ENCODE peak calls at places on chromosome 19, in six cellular contexts. Z, N, Y, O, B and P are unnamed samples.

GRCh38 chr19:31670931-31671330 is 321.7 kb upstream of the TSHZ3 start:
- DNase-seq in Z (no peak), N (no peak), Y (no peak), O (no peak), B (no peak), P (no peak)

GRCh38 chr19:5934002-5934401 is 19.9 kb downstream of the CAPS start:
- DNase-seq in Z (no peak), N (peak; percentile 57), Y (no peak), O (no peak), B (no peak), P (no peak)

GRCh38 chr19:29612801-29613595 is 6.9 kb downstream of the POP4 start:
- DNase-seq in Z (no peak), N (no peak), Y (no peak), O (no peak), B (no peak), P (no peak)

GRCh38 chr19:33398361-33399060 is 25.0 kb downstream of the CEBPG start:
- DNase-seq in Z (no peak), N (no peak), Y (no peak), O (no peak), B (no peak), P (no peak)

GRCh38 chr19:632228-633067 is 889 bp downstream of the POLRMT start:
- DNase-seq in Z (peak; percentile 67), N (peak; percentile 68), Y (no peak), O (peak; percentile 74), B (no peak), P (peak; percentile 69)

GRCh38 chr19:4730740-4731171 is 7.1 kb upstream of the DPP9 start:
- DNase-seq in Z (no peak), N (peak; percentile 66), Y (no peak), O (peak; percentile 64), B (no peak), P (no peak)

GRCh38 chr19:35120492-35120891 is 4.9 kb downstream of the FXYD3 start:
- DNase-seq in Z (no peak), N (no peak), Y (no peak), O (no peak), B (no peak), P (no peak)

GRCh38 chr19:55669418-55670279 is 5.4 kb upstream of the EPN1 start:
- DNase-seq in Z (no peak), N (no peak), Y (no peak), O (no peak), B (no peak), P (no peak)

GRCh38 chr19:4816388-4817165 is 14.9 kb downstream of the TICAM1 start:
- DNase-seq in Z (no peak), N (no peak), Y (no peak), O (no peak), B (no peak), P (no peak)

GRCh38 chr19:14116918-14117578 is 514 bp downstream of the PRKACA start:
- DNase-seq in Z (no peak), N (peak; percentile 47), Y (no peak), O (peak; percentile 61), B (no peak), P (no peak)

GRCh38 chr19:16566702-16567101 is 5.5 kb downstream of the SLC35E1 start:
- DNase-seq in Z (no peak), N (no peak), Y (no peak), O (peak; percentile 6), B (no peak), P (no peak)

GRCh38 chr19:57850553-57851017 is 926 bp downstream of the ZNF587 start:
- DNase-seq in Z (peak; percentile 29), N (peak; percentile 32), Y (no peak), O (peak; percentile 47), B (no peak), P (no peak)

GRCh38 chr19:3142292-3142670 is 6.4 kb downstream of the GNA15 start:
- DNase-seq in Z (no peak), N (no peak), Y (no peak), O (no peak), B (no peak), P (no peak)

GRCh38 chr19:14145381-14145780 is 9.0 kb upstream of the ASF1B start:
- DNase-seq in Z (no peak), N (peak; percentile 32), Y (no peak), O (no peak), B (no peak), P (no peak)

GRCh38 chr19:45187421-45188100 is 9.0 kb downstream of the BLOC1S3 start:
- DNase-seq in Z (peak; percentile 49), N (peak; percentile 67), Y (no peak), O (peak; percentile 64), B (no peak), P (peak; percentile 32)

GRCh38 chr19:35303357-35303915 is 11.5 kb downstream of the MAG start:
- DNase-seq in Z (no peak), N (no peak), Y (no peak), O (no peak), B (no peak), P (no peak)

GRCh38 chr19:29484876-29485275 is 40.9 kb upstream of the VSTM2B start:
- DNase-seq in Z (no peak), N (no peak), Y (no peak), O (no peak), B (no peak), P (no peak)

GRCh38 chr19:35042056-35042730 is 672 bp downstream of the HPN start:
- DNase-seq in Z (peak; percentile 89), N (no peak), Y (no peak), O (no peak), B (no peak), P (no peak)

GRCh38 chr19:30355586-30355985 is 16.6 kb upstream of the ZNF536 start:
- DNase-seq in Z (no peak), N (no peak), Y (no peak), O (no peak), B (no peak), P (no peak)

GRCh38 chr19:50003810-50004419 is 21.3 kb downstream of the VRK3 start:
- DNase-seq in Z (no peak), N (no peak), Y (no peak), O (peak; percentile 50), B (peak; percentile 44), P (peak; percentile 44)

GRCh38 chr19:8208119-8208709 is 956 bp upstream of the CERS4 start:
- DNase-seq in Z (no peak), N (peak; percentile 62), Y (no peak), O (no peak), B (no peak), P (no peak)

GRCh38 chr19:14413765-14414171 is 5.4 kb downstream of the DDX39A start:
- DNase-seq in Z (no peak), N (peak; percentile 73), Y (no peak), O (peak; percentile 11), B (no peak), P (no peak)

GRCh38 chr19:1441677-1442438 is 3.7 kb downstream of the RPS15 start:
- DNase-seq in Z (no peak), N (no peak), Y (no peak), O (no peak), B (no peak), P (no peak)

GRCh38 chr19:17292301-17293074 is 10.7 kb downstream of the ABHD8 start:
- DNase-seq in Z (peak; percentile 51), N (peak; percentile 93), Y (peak; percentile 82), O (peak; percentile 96), B (peak; percentile 46), P (peak; percentile 87)

GRCh38 chr19:41172297-41173164 is 20.5 kb upstream of the CYP2S1 start:
- DNase-seq in Z (no peak), N (no peak), Y (no peak), O (no peak), B (no peak), P (no peak)

GRCh38 chr19:41174297-41174928 is 18.6 kb upstream of the CYP2S1 start:
- DNase-seq in Z (no peak), N (no peak), Y (no peak), O (no peak), B (no peak), P (no peak)

DNA sequence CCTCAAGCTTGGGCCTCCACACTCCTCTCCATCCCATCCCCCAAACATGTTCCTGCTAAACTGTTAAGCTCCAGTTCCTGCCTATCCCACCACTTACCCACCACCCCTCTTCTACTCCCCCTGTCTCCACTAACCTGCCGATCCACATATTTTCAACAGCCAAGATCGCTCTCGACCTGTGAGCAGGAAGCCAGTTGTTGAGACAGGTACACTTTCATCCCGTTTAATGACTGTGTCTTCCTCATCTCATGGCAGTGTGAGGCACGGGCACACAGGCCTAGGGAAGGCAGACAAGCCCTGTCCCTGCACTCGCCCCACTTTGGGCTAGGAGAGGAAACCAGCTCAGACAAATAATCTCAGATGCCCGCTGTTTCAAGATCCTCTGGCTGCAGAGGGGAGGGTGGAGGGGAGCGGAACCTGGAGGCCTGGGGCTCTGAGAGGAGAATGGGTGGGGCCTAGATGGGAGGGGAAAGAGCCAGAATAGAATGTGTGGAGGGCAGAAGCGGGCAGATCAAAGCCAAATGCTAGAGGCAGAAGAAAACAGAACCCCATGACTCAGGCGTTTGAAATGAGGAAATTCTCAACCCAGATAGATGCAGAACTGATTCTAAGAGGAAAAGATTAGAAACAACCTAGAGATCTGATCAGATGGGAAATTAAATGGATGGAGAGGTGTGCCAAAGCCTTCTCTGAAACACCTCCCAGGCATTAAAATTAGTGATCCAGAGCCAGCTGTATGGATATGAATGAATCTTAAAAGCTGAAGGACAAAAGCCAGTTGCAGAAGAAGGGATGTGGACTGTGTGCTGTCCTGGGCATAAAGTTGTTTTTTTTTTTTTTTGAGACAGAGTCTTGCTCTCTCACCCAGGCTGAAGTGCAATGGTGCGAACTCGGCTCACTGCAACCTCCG is 16.9 kb upstream of the CYP2S1 start:
- DNase-seq in Z (peak; percentile 96), N (no peak), Y (peak; percentile 75), O (no peak), B (no peak), P (peak; percentile 47)
- TF ChIP-seq GABPA in Z (no peak), N (no peak), Y (no peak), O (no peak), B (no peak), P (no peak)

GRCh38 chr19:54415208-54415900 is at the start of gene TTYH1:
- DNase-seq in Z (no peak), N (peak; percentile 88), Y (no peak), O (peak; percentile 85), B (no peak), P (no peak)
- TF ChIP-seq CTCF in Z (no peak), N (peak; percentile 33), Y (peak; percentile 66), O (peak; percentile 43), B (no peak), P (no peak)

DNA sequence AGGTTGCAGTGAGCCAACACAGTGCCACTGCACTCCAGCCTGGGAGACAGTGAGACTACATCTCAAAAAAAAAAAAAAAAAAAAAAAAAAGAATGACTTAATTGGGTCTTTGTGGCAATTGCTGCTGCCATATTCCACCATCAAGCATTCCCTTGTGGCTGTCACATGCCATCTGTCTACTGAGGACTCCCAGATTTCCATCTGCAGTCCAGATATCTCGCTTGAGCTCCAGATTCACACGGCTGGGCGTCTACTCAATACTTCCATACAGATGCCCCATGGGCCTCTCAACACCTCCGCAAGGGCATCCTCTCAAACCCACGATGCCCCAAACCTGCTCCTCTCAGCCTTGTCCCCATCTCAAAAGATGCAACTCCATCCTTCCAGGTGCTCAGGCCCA is 12.9 kb downstream of the TMEM143 start:
- DNase-seq in Z (no peak), N (no peak), Y (no peak), O (no peak), B (no peak), P (no peak)
- TF ChIP-seq GABPA in Z (no peak), N (no peak), Y (no peak), O (no peak), B (no peak), P (no peak)

DNA sequence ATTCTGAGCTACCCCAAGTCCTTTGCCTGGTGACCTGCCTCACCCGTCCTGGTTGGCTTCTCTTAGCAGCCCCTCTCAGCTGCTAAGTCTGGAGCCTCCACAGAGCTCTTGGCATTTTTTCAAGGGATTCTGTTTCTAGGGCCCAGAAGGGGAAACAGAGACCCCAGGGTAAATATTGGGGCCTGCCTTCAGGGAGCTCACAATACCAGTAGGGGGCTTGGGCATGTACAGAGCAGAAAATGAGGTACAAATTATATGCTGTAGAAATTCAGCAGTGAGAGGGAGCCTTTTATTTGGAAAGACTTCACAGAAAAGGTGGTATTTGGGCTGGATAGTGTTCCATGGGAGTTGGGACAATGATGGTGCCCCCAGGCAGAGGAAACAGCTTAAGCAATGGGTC is 3.7 kb downstream of the SAMD4B start:
- DNase-seq in Z (no peak), N (no peak), Y (no peak), O (no peak), B (no peak), P (no peak)
- TF ChIP-seq CTCF in Z (no peak), N (no peak), Y (no peak), O (peak; percentile 16), B (no peak), P (no peak)